ENCODE peak calls at places on chromosomes 3 and 15, in six cellular contexts. D is upper lobe of right lung, T is coronary artery, M is IMR-90, I is cardiac muscle cell, R is stomach. B is an unnamed sample.

GRCh38 chr3:34077796-34078195 is 279.4 kb downstream of the PDCD6IP start:
- DNase-seq in D (no peak), R (no peak), M (no peak), T (no peak), I (no peak), B (no peak)

GRCh38 chr3:134211797-134212196 is 38.9 kb downstream of the RYK start:
- DNase-seq in T (no peak), I (peak), R (peak), D (no peak), M (peak), B (no peak)

GRCh38 chr15:48681274-48681840 is 35.8 kb upstream of the FBN1 start:
- DNase-seq in M (peak), I (no peak), R (no peak), D (no peak), T (no peak), B (no peak)

GRCh38 chr3:15387171-15387581 is 40.2 kb downstream of the METTL6 start:
- DNase-seq in T (no peak), I (no peak), D (no peak), R (no peak), M (peak), B (no peak)

GRCh38 chr15:94487635-94488034 is 256.3 kb downstream of the MCTP2 start:
- DNase-seq in I (no peak), R (no peak), T (no peak), D (no peak), M (no peak), B (no peak)

GRCh38 chr15:73388256-73388781 is 19.6 kb upstream of the HCN4 start:
- DNase-seq in D (peak), R (no peak), I (peak), M (peak), T (peak), B (no peak)

GRCh38 chr3:54535619-54536018 is 392.2 kb downstream of the LRTM1 start:
- DNase-seq in M (no peak), T (no peak), D (no peak), I (no peak), R (no peak), B (no peak)

GRCh38 chr15:51818156-51818555 is 11.3 kb upstream of the TMOD3 start:
- DNase-seq in D (no peak), R (no peak), M (no peak), I (no peak), T (no peak), B (no peak)

GRCh38 chr15:70160803-70161565 is 63.3 kb upstream of the TLE3 start:
- DNase-seq in R (no peak), D (peak), T (no peak), I (no peak), M (no peak), B (no peak)

GRCh38 chr3:197519801-197520211 is 36.0 kb downstream of the BDH1 start:
- DNase-seq in T (no peak), M (no peak), R (no peak), D (no peak), I (no peak), B (no peak)
- TF ChIP-seq CTCF in T (no peak), M (no peak), R (no peak), D (no peak), I (no peak), B (no peak)

DNA sequence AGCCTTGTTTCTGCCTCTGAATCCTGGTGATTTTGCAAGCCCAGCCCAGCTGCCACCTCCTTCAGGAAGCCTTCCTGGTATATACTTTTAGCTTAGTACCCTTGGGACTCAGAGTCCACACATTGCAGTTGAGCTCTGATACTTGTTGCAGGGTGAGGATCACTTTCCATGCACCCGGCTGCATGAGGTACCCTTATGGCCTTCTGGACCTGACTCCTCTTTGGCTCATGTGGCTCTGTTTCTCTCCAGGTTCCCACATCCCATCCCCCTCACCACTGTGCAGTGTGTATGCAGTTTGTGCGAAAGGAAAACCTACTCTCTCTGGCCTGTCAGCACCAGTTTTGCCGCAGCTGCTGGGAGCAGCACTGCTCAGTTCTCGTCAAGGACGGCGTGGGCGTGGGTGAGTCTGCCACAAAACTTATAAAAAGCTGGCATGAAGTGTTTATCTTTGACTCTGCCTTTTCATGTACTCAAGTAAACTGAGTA is 23.1 kb upstream of the P4HTM start:
- DNase-seq in D (no peak), R (no peak), M (no peak), I (no peak), T (no peak), B (no peak)
- H3K27ac ChIP-seq in D (no peak), R (no peak), M (no peak), I (no peak), T (no peak), B (no peak)

DNA sequence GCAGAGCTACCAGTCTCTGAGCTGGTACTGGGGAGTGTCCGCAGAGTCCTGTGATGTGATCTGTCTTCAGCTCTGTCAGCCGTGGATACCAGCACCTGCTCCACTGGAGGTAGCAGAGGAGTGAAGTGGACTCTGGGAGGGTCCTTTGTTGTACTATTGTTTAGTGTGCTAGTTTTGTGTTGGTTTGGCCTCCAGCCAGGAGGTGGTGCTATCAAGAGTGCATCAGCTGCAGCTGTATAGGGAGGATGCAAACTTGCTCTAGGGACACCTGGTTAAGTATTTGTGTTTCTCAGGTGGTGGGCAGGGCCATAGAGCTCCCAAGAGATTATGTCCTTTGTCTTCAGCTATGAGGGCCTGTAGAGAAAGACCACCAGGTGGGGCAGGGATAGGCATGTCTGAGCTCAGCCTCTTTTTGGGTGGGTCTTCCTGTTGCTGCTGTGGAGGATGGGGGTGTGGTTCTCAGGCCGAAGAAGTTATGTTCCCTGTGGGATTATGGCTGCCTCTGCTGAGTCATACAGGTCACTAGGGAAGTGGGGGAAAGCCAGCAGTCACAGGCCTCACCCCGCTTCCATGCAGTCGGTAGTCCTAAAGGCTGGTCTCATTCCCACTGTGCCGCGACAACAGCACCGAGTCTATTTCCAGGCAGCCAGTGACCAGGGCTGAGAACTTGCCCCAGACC is 443.2 kb upstream of the TBL1XR1 start:
- DNase-seq in M (no peak), T (no peak), I (no peak), R (no peak), D (no peak), B (no peak)
- TF ChIP-seq CTCF in M (no peak), T (no peak), I (no peak), R (no peak), D (no peak), B (no peak)

DNA sequence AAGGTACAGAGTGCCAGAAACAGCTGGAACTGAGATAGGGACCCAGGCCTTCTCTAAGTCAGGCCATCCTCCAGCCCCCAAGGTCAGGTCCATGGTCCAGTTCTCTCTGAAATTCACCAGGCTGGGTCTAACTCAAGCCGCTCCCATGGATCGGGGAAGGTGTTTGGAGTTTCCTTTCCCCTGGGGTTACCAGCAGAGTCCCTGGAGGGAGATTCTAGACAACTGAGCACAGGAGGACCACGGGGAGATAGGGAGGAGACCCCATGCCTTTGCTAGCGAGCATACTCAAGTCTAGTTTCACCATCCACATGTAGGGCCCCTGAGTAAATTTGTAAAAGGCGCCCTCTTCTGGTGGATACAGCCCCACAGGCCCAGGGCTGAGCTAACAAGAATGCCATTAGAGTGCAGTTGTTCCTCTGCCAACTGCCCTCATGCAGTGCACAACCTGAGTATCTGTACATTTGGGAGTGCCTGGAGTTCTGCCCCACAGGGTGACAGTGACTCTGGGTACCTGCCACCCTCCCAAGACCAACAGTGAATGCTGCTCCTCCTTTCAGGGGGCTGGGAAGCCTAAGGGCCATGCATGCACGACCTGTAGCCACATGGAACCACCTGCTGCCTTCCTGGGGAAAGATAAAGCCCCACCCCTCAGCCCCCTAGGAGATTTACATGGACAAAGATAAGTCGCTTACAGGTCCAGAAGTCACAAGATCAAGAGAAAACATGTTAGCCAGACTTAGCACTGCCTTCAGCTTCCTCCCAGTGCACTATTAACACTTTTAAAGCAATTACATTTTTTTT is 89.0 kb downstream of the IQSEC1 start:
- DNase-seq in D (no peak), M (peak), T (no peak), R (peak), I (peak), B (peak)
- H3K27ac ChIP-seq in D (no peak), M (no peak), T (no peak), R (peak), I (no peak), B (no peak)

GRCh38 chr15:71250936-71251468 is 135.7 kb downstream of the THSD4 start:
- DNase-seq in M (no peak), T (no peak), I (no peak), D (no peak), R (no peak), B (no peak)

GRCh38 chr15:71254503-71254902 is 139.2 kb downstream of the THSD4 start:
- DNase-seq in M (peak), T (no peak), D (no peak), R (no peak), I (no peak), B (no peak)

GRCh38 chr15:71251548-71252035 is 136.3 kb downstream of the THSD4 start:
- DNase-seq in R (no peak), T (no peak), I (no peak), M (no peak), D (no peak), B (no peak)

GRCh38 chr15:71249986-71250385 is 134.7 kb downstream of the THSD4 start:
- DNase-seq in D (no peak), T (no peak), I (no peak), M (no peak), R (no peak), B (no peak)

GRCh38 chr15:71252036-71252898 is 137.0 kb downstream of the THSD4 start:
- DNase-seq in T (no peak), R (no peak), D (no peak), I (no peak), M (peak), B (no peak)
- TF ChIP-seq CTCF in T (no peak), R (no peak), D (no peak), I (no peak), M (no peak), B (no peak)

DNA sequence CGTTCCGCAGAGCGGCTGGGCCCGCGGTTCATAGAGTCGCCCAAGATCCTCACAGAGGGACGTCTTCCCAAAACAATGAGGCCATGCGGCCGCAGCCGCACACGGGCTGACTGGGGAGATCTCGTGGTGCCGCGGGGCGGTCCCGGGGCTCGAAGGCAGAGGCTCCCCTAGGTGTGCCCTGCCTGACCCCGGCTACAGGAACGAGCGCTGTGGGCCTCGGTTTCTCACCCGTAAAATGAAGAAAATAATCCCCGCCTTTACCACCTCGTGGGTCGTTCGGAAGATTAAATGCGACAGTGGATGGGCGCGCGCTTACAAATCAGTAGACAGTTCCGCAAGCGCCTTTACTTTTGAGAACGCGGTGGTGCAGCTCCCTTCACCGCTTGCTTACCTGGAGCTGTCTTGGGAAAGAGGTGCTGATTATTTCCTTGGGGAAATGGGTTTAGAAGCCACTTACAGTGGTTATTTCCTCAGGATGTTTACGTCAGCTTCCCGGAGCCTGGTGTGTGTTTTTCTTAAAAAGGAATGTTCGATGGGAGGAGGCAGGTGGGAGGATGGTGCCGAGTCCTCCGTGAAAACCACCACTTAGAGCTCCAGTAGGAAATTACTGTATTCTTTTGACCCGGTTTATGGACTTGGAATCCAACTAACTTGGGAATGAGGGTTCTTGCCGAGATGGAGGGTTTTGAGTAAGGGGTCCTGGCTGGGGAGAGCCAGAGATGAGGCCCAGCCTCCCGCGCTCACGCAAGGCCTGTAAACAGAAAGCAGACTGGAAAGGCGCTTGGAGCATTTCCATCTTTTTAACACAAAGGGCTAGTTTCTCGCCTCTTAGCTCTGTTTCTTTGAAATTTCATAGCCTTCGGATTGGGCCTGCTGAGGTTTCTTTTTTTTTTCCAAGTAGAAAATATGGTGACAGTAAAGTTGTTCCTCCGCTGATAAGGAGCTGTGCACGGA is 2.0 kb upstream of the MEX3B start:
- DNase-seq in I (peak), D (no peak), R (no peak), T (peak), M (peak), B (no peak)
- H3K27ac ChIP-seq in I (no peak), D (peak), R (peak), T (no peak), M (peak), B (no peak)

GRCh38 chr15:57583282-57583681 is 8.4 kb upstream of the MYZAP start:
- DNase-seq in R (no peak), D (no peak), M (no peak), T (no peak), I (no peak), B (no peak)

GRCh38 chr15:57578288-57578900 is 13.3 kb upstream of the MYZAP start:
- DNase-seq in I (no peak), R (no peak), D (no peak), T (peak), M (no peak), B (no peak)

GRCh38 chr15:57580428-57580827 is 11.3 kb upstream of the MYZAP start:
- DNase-seq in D (no peak), T (peak), M (no peak), I (no peak), R (no peak), B (no peak)

GRCh38 chr15:57582080-57582479 is 9.6 kb upstream of the MYZAP start:
- DNase-seq in I (no peak), R (no peak), T (peak), M (no peak), D (no peak), B (no peak)

GRCh38 chr15:57580866-57581265 is 10.8 kb upstream of the MYZAP start:
- DNase-seq in M (no peak), R (no peak), D (no peak), T (peak), I (no peak), B (no peak)
- TF ChIP-seq CTCF in M (no peak), R (no peak), D (no peak), T (no peak), I (no peak), B (no peak)

GRCh38 chr3:9899289-9899791 is 3.3 kb upstream of the IL17RE start:
- DNase-seq in M (no peak), I (no peak), T (no peak), D (no peak), R (no peak), B (no peak)

GRCh38 chr3:9897408-9898372 is 5.0 kb upstream of the IL17RE start:
- DNase-seq in M (peak), R (peak), I (peak), T (no peak), D (no peak), B (no peak)

GRCh38 chr3:9902372-9903237 is at the start of gene IL17RE:
- DNase-seq in D (peak), I (no peak), R (peak), T (no peak), M (no peak), B (no peak)

GRCh38 chr3:9901967-9902366 is 681 bp upstream of the IL17RE start:
- DNase-seq in D (no peak), I (no peak), T (no peak), R (no peak), M (no peak), B (no peak)

DNA sequence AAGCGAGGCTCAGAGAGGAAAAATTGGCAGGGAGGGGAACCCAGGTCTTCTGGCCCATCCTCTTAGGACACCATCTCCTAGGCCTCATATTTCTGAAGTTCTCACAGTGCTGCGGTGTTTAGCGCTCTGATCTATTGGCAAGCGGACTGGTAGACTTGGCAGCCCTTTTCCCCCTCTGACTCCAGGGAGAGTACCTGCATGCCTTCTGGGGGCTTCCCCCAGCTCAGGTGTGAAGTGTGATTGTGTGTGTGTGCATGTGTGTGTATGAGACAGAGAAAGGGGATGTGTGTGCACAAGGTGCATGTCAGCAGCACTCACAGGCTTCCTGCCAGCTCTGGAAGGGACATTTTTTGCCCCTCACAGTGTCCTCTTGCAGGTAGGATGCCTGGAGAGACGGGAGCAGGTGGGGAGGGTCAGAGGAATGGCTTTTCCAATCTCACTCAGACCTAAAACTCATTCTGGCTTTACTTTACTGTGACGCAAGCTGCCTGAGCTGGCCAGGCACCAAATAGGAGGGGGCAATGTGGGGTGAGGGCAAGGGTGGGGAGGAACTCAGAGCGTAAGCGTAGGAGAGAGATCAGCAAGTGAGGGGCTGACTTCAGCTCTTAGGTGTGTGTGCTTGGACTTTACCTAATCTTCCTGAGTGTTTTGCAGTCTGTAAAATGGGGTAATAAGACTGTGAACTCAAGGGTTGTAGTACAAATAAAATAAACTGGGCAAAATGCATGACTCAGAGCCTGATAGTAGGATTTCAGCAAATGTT is 4.0 kb upstream of the IL17RE start:
- DNase-seq in M (no peak), I (no peak), D (no peak), T (no peak), R (peak), B (no peak)
- H3K27ac ChIP-seq in M (no peak), I (peak), D (peak), T (no peak), R (peak), B (no peak)

GRCh38 chr3:42557849-42558248 is 23.9 kb downstream of the SEC22C start:
- DNase-seq in M (no peak), D (no peak), R (no peak), I (no peak), T (no peak), B (peak)

GRCh38 chr3:42562047-42562907 is 19.5 kb downstream of the SEC22C start:
- DNase-seq in T (no peak), R (no peak), I (no peak), D (no peak), M (peak), B (no peak)
- TF ChIP-seq CTCF in T (no peak), R (no peak), I (no peak), D (no peak), M (no peak), B (no peak)

GRCh38 chr3:72260590-72260914 is 475.6 kb upstream of the PROK2 start:
- DNase-seq in I (no peak), R (no peak), M (no peak), D (no peak), T (no peak), B (no peak)

GRCh38 chr3:72259755-72260589 is 475.0 kb upstream of the PROK2 start:
- DNase-seq in M (no peak), T (no peak), D (no peak), I (no peak), R (no peak), B (no peak)

GRCh38 chr3:72255736-72256559 is 471.0 kb upstream of the PROK2 start:
- DNase-seq in T (no peak), R (peak), I (peak), D (peak), M (no peak), B (peak)

GRCh38 chr3:72258366-72258765 is 473.4 kb upstream of the PROK2 start:
- DNase-seq in I (no peak), R (no peak), D (no peak), M (no peak), T (no peak), B (no peak)

GRCh38 chr3:72258786-72259185 is 473.8 kb upstream of the PROK2 start:
- DNase-seq in T (no peak), R (no peak), M (no peak), D (no peak), I (no peak), B (no peak)
- H3K27ac ChIP-seq in T (no peak), R (no peak), M (no peak), D (no peak), I (no peak), B (no peak)

B was measured in CD4-positive, alpha-beta T cell.